ENCODE peak calls at places on chromosome 3, in eight cellular contexts. H, A, X, J, G, L, R and O are unnamed samples.

GRCh38 chr3:195204360-195205166 is 66.4 kb downstream of the XXYLT1 start:
- DNase-seq in H (no peak), A (no peak), X (no peak), J (peak), G (no peak), L (no peak), R (no peak), O (no peak)

GRCh38 chr3:172098698-172099494 is 59.5 kb downstream of the FNDC3B start:
- DNase-seq in H (no peak), A (no peak), X (no peak), J (peak), G (no peak), L (no peak), R (no peak), O (no peak)

GRCh38 chr3:53028641-53029040 is 17.2 kb downstream of the SFMBT1 start:
- DNase-seq in H (no peak), A (no peak), X (no peak), J (no peak), G (no peak), L (no peak), R (no peak), O (no peak)

GRCh38 chr3:59998040-59998439 is 948.2 kb upstream of the CFAP20DC start:
- DNase-seq in H (no peak), A (no peak), X (no peak), J (no peak), G (no peak), L (no peak), R (no peak), O (no peak)

GRCh38 chr3:146834917-146835316 is 229.8 kb upstream of the PLSCR5 start:
- DNase-seq in H (no peak), A (no peak), X (no peak), J (no peak), G (no peak), L (no peak), R (no peak), O (no peak)

GRCh38 chr3:190517696-190518095 is 3.8 kb downstream of the IL1RAP start:
- DNase-seq in H (no peak), A (no peak), X (peak), J (no peak), G (no peak), L (no peak), R (peak), O (no peak)

GRCh38 chr3:124886168-124887051 is 755 bp downstream of the ITGB5 start:
- DNase-seq in H (no peak), A (peak), X (peak), J (no peak), G (peak), L (peak), R (peak), O (no peak)

GRCh38 chr3:178690571-178690970 is 154.3 kb downstream of the KCNMB2 start:
- DNase-seq in H (no peak), A (no peak), X (no peak), J (no peak), G (no peak), L (no peak), R (no peak), O (no peak)

GRCh38 chr3:168865022-168865551 is 769.4 kb upstream of the GOLIM4 start:
- DNase-seq in H (no peak), A (no peak), X (peak), J (peak), G (no peak), L (no peak), R (peak), O (no peak)

GRCh38 chr3:28053759-28054158 is 187.7 kb upstream of the CMC1 start:
- DNase-seq in H (no peak), A (no peak), X (peak), J (no peak), G (peak), L (no peak), R (no peak), O (no peak)

GRCh38 chr3:149512073-149512782 is 37.7 kb downstream of the TM4SF4 start:
- DNase-seq in H (no peak), A (peak), X (peak), J (no peak), G (peak), L (no peak), R (peak), O (peak)

GRCh38 chr3:159791336-159791735 is 197.3 kb upstream of the IL12A start:
- DNase-seq in H (no peak), A (no peak), X (no peak), J (no peak), G (no peak), L (no peak), R (no peak), O (no peak)

GRCh38 chr3:151976211-151977050 is 103.0 kb downstream of the SUCNR1 start:
- DNase-seq in H (no peak), A (no peak), X (peak), J (peak), G (no peak), L (no peak), R (peak), O (no peak)

GRCh38 chr3:127749787-127750225 is 72.5 kb downstream of the MGLL start:
- DNase-seq in H (no peak), A (no peak), X (no peak), J (no peak), G (no peak), L (no peak), R (no peak), O (no peak)